ENCODE peak calls at places on chromosome X, in ten cellular contexts. One of them, this sample, is unnamed.
A peak's percentile ranks its signal among the peaks of the same experiment; 100 is the strongest.

GRCh38 chrX:65014230-65014629 is 38.0 kb upstream of the ZC4H2 start:
- DNase-seq in MG63: no peak
- DNase-seq in amniotic stem cell: no peak
- DNase-seq in stimulated activated CD8-positive, alpha-beta memory T cell treated with anti-CD3 and anti-CD28 coated beads, Interleukin-4, amount 100 ng/mL, for 24 hours: no peak
- DNase-seq in iris pigment epithelial cell: no peak
- DNase-seq in ovary: no peak
- DNase-seq in stimulated activated CD4-positive, alpha-beta T cell treated with anti-CD3 and anti-CD28 coated beads, Interleukin-2, amount 100 ng/mL, for 4 hours: no peak
- DNase-seq in AG20443: no peak
- DNase-seq in HepG2: no peak
- DNase-seq in hypothalamus: no peak
- DNase-seq in this sample: no peak

GRCh38 chrX:140733766-140734342 is 24.3 kb downstream of the LINC00632 start:
- DNase-seq in stimulated activated CD8-positive, alpha-beta memory T cell treated with anti-CD3 and anti-CD28 coated beads, Interleukin-4, amount 100 ng/mL, for 24 hours: no peak
- DNase-seq in iris pigment epithelial cell: peak; percentile 68
- DNase-seq in hypothalamus: no peak
- DNase-seq in AG20443: peak; percentile 51
- DNase-seq in stimulated activated CD4-positive, alpha-beta T cell treated with anti-CD3 and anti-CD28 coated beads, Interleukin-2, amount 100 ng/mL, for 4 hours: no peak
- DNase-seq in ovary: no peak
- DNase-seq in MG63: no peak
- DNase-seq in HepG2: peak; percentile 5
- DNase-seq in amniotic stem cell: peak; percentile 0
- DNase-seq in this sample: peak; percentile 42

GRCh38 chrX:57583477-57583876 is 8.3 kb upstream of the ZXDB start:
- DNase-seq in amniotic stem cell: no peak
- DNase-seq in stimulated activated CD4-positive, alpha-beta T cell treated with anti-CD3 and anti-CD28 coated beads, Interleukin-2, amount 100 ng/mL, for 4 hours: no peak
- DNase-seq in ovary: no peak
- DNase-seq in HepG2: no peak
- DNase-seq in AG20443: no peak
- DNase-seq in hypothalamus: no peak
- DNase-seq in stimulated activated CD8-positive, alpha-beta memory T cell treated with anti-CD3 and anti-CD28 coated beads, Interleukin-4, amount 100 ng/mL, for 24 hours: no peak
- DNase-seq in MG63: no peak
- DNase-seq in iris pigment epithelial cell: peak; percentile 13
- DNase-seq in this sample: no peak

GRCh38 chrX:31036895-31037294 is 34.9 kb downstream of the FTHL17 start:
- DNase-seq in iris pigment epithelial cell: peak; percentile 56
- DNase-seq in HepG2: peak; percentile 42
- DNase-seq in stimulated activated CD8-positive, alpha-beta memory T cell treated with anti-CD3 and anti-CD28 coated beads, Interleukin-4, amount 100 ng/mL, for 24 hours: no peak
- DNase-seq in ovary: peak; percentile 21
- DNase-seq in AG20443: peak; percentile 60
- DNase-seq in hypothalamus: no peak
- DNase-seq in MG63: peak; percentile 23
- DNase-seq in amniotic stem cell: no peak
- DNase-seq in stimulated activated CD4-positive, alpha-beta T cell treated with anti-CD3 and anti-CD28 coated beads, Interleukin-2, amount 100 ng/mL, for 4 hours: no peak
- DNase-seq in this sample: peak; percentile 20

GRCh38 chrX:51975360-51975759 is 81.9 kb downstream of the MAGED1 start:
- DNase-seq in stimulated activated CD8-positive, alpha-beta memory T cell treated with anti-CD3 and anti-CD28 coated beads, Interleukin-4, amount 100 ng/mL, for 24 hours: no peak
- DNase-seq in hypothalamus: no peak
- DNase-seq in AG20443: no peak
- DNase-seq in iris pigment epithelial cell: no peak
- DNase-seq in HepG2: peak; percentile 4
- DNase-seq in ovary: no peak
- DNase-seq in stimulated activated CD4-positive, alpha-beta T cell treated with anti-CD3 and anti-CD28 coated beads, Interleukin-2, amount 100 ng/mL, for 4 hours: no peak
- DNase-seq in MG63: no peak
- DNase-seq in amniotic stem cell: no peak
- DNase-seq in this sample: no peak

GRCh38 chrX:368811-369562 is 17.7 kb downstream of the PPP2R3B start:
- DNase-seq in amniotic stem cell: no peak
- DNase-seq in hypothalamus: no peak
- DNase-seq in stimulated activated CD8-positive, alpha-beta memory T cell treated with anti-CD3 and anti-CD28 coated beads, Interleukin-4, amount 100 ng/mL, for 24 hours: no peak
- DNase-seq in MG63: peak; percentile 18
- DNase-seq in iris pigment epithelial cell: peak; percentile 54
- DNase-seq in ovary: no peak
- DNase-seq in HepG2: no peak
- DNase-seq in stimulated activated CD4-positive, alpha-beta T cell treated with anti-CD3 and anti-CD28 coated beads, Interleukin-2, amount 100 ng/mL, for 4 hours: no peak
- DNase-seq in AG20443: peak; percentile 69
- DNase-seq in this sample: peak; percentile 9

GRCh38 chrX:97751016-97751415 is 867.3 kb downstream of the RPA4 start:
- DNase-seq in MG63: no peak
- DNase-seq in amniotic stem cell: no peak
- DNase-seq in ovary: no peak
- DNase-seq in hypothalamus: no peak
- DNase-seq in HepG2: no peak
- DNase-seq in AG20443: no peak
- DNase-seq in stimulated activated CD8-positive, alpha-beta memory T cell treated with anti-CD3 and anti-CD28 coated beads, Interleukin-4, amount 100 ng/mL, for 24 hours: no peak
- DNase-seq in stimulated activated CD4-positive, alpha-beta T cell treated with anti-CD3 and anti-CD28 coated beads, Interleukin-2, amount 100 ng/mL, for 4 hours: no peak
- DNase-seq in iris pigment epithelial cell: no peak
- DNase-seq in this sample: no peak

GRCh38 chrX:40504801-40505605 is 75.8 kb upstream of the ATP6AP2 start:
- DNase-seq in amniotic stem cell: peak; percentile 5
- DNase-seq in MG63: peak; percentile 77
- DNase-seq in hypothalamus: no peak
- DNase-seq in HepG2: no peak
- DNase-seq in stimulated activated CD8-positive, alpha-beta memory T cell treated with anti-CD3 and anti-CD28 coated beads, Interleukin-4, amount 100 ng/mL, for 24 hours: no peak
- DNase-seq in AG20443: peak; percentile 66
- DNase-seq in iris pigment epithelial cell: peak; percentile 92
- DNase-seq in ovary: no peak
- DNase-seq in stimulated activated CD4-positive, alpha-beta T cell treated with anti-CD3 and anti-CD28 coated beads, Interleukin-2, amount 100 ng/mL, for 4 hours: no peak
- DNase-seq in this sample: no peak

GRCh38 chrX:114626323-114626722 is 42.4 kb downstream of the HTR2C start:
- DNase-seq in AG20443: peak; percentile 11
- DNase-seq in HepG2: peak; percentile 0
- DNase-seq in amniotic stem cell: no peak
- DNase-seq in stimulated activated CD4-positive, alpha-beta T cell treated with anti-CD3 and anti-CD28 coated beads, Interleukin-2, amount 100 ng/mL, for 4 hours: no peak
- DNase-seq in MG63: no peak
- DNase-seq in stimulated activated CD8-positive, alpha-beta memory T cell treated with anti-CD3 and anti-CD28 coated beads, Interleukin-4, amount 100 ng/mL, for 24 hours: no peak
- DNase-seq in hypothalamus: no peak
- DNase-seq in iris pigment epithelial cell: peak; percentile 17
- DNase-seq in ovary: no peak
- DNase-seq in this sample: no peak

GRCh38 chrX:24838624-24839023 is 144.9 kb downstream of the POLA1 start:
- DNase-seq in MG63: no peak
- DNase-seq in iris pigment epithelial cell: peak; percentile 47
- DNase-seq in amniotic stem cell: peak; percentile 7
- DNase-seq in HepG2: no peak
- DNase-seq in stimulated activated CD4-positive, alpha-beta T cell treated with anti-CD3 and anti-CD28 coated beads, Interleukin-2, amount 100 ng/mL, for 4 hours: peak; percentile 0
- DNase-seq in hypothalamus: peak; percentile 2
- DNase-seq in ovary: no peak
- DNase-seq in stimulated activated CD8-positive, alpha-beta memory T cell treated with anti-CD3 and anti-CD28 coated beads, Interleukin-4, amount 100 ng/mL, for 24 hours: no peak
- DNase-seq in AG20443: no peak
- DNase-seq in this sample: peak; percentile 38

GRCh38 chrX:68536429-68536828 is 37.6 kb downstream of the YIPF6 start:
- DNase-seq in amniotic stem cell: no peak
- DNase-seq in MG63: no peak
- DNase-seq in iris pigment epithelial cell: no peak
- DNase-seq in ovary: no peak
- DNase-seq in HepG2: peak; percentile 35
- DNase-seq in AG20443: no peak
- DNase-seq in hypothalamus: no peak
- DNase-seq in stimulated activated CD8-positive, alpha-beta memory T cell treated with anti-CD3 and anti-CD28 coated beads, Interleukin-4, amount 100 ng/mL, for 24 hours: no peak
- DNase-seq in stimulated activated CD4-positive, alpha-beta T cell treated with anti-CD3 and anti-CD28 coated beads, Interleukin-2, amount 100 ng/mL, for 4 hours: no peak
- DNase-seq in this sample: no peak

GRCh38 chrX:41397768-41398167 is 49.4 kb upstream of the NYX start:
- DNase-seq in hypothalamus: no peak
- DNase-seq in MG63: no peak
- DNase-seq in AG20443: no peak
- DNase-seq in iris pigment epithelial cell: no peak
- DNase-seq in HepG2: no peak
- DNase-seq in stimulated activated CD4-positive, alpha-beta T cell treated with anti-CD3 and anti-CD28 coated beads, Interleukin-2, amount 100 ng/mL, for 4 hours: no peak
- DNase-seq in stimulated activated CD8-positive, alpha-beta memory T cell treated with anti-CD3 and anti-CD28 coated beads, Interleukin-4, amount 100 ng/mL, for 24 hours: no peak
- DNase-seq in amniotic stem cell: no peak
- DNase-seq in ovary: no peak
- DNase-seq in this sample: no peak

GRCh38 chrX:13386636-13387035 is 66.8 kb upstream of the ATXN3L start:
- DNase-seq in stimulated activated CD4-positive, alpha-beta T cell treated with anti-CD3 and anti-CD28 coated beads, Interleukin-2, amount 100 ng/mL, for 4 hours: no peak
- DNase-seq in ovary: no peak
- DNase-seq in hypothalamus: no peak
- DNase-seq in iris pigment epithelial cell: no peak
- DNase-seq in AG20443: no peak
- DNase-seq in stimulated activated CD8-positive, alpha-beta memory T cell treated with anti-CD3 and anti-CD28 coated beads, Interleukin-4, amount 100 ng/mL, for 24 hours: no peak
- DNase-seq in HepG2: peak; percentile 4
- DNase-seq in amniotic stem cell: no peak
- DNase-seq in MG63: no peak
- DNase-seq in this sample: no peak

GRCh38 chrX:41084360-41085104 is 713 bp upstream of the USP9X start:
- DNase-seq in ovary: peak; percentile 100
- DNase-seq in iris pigment epithelial cell: peak; percentile 98
- DNase-seq in amniotic stem cell: peak; percentile 99
- DNase-seq in stimulated activated CD4-positive, alpha-beta T cell treated with anti-CD3 and anti-CD28 coated beads, Interleukin-2, amount 100 ng/mL, for 4 hours: peak; percentile 89
- DNase-seq in MG63: peak; percentile 95
- DNase-seq in hypothalamus: peak; percentile 90
- DNase-seq in HepG2: peak; percentile 87
- DNase-seq in AG20443: peak; percentile 85
- DNase-seq in stimulated activated CD8-positive, alpha-beta memory T cell treated with anti-CD3 and anti-CD28 coated beads, Interleukin-4, amount 100 ng/mL, for 24 hours: peak; percentile 99
- DNase-seq in this sample: peak; percentile 100

GRCh38 chrX:119676949-119677653 is 15.9 kb downstream of the SEPTIN6 start:
- DNase-seq in stimulated activated CD4-positive, alpha-beta T cell treated with anti-CD3 and anti-CD28 coated beads, Interleukin-2, amount 100 ng/mL, for 4 hours: no peak
- DNase-seq in HepG2: no peak
- DNase-seq in iris pigment epithelial cell: no peak
- DNase-seq in MG63: no peak
- DNase-seq in amniotic stem cell: no peak
- DNase-seq in ovary: no peak
- DNase-seq in hypothalamus: no peak
- DNase-seq in AG20443: no peak
- DNase-seq in stimulated activated CD8-positive, alpha-beta memory T cell treated with anti-CD3 and anti-CD28 coated beads, Interleukin-4, amount 100 ng/mL, for 24 hours: no peak
- DNase-seq in this sample: no peak

GRCh38 chrX:1246816-1247215 is 21.8 kb upstream of the CSF2RA start:
- DNase-seq in AG20443: peak; percentile 76
- DNase-seq in stimulated activated CD4-positive, alpha-beta T cell treated with anti-CD3 and anti-CD28 coated beads, Interleukin-2, amount 100 ng/mL, for 4 hours: peak; percentile 64
- DNase-seq in iris pigment epithelial cell: peak; percentile 44
- DNase-seq in HepG2: peak; percentile 50
- DNase-seq in stimulated activated CD8-positive, alpha-beta memory T cell treated with anti-CD3 and anti-CD28 coated beads, Interleukin-4, amount 100 ng/mL, for 24 hours: peak; percentile 66
- DNase-seq in MG63: peak; percentile 70
- DNase-seq in hypothalamus: peak; percentile 14
- DNase-seq in ovary: peak; percentile 43
- DNase-seq in amniotic stem cell: no peak
- DNase-seq in this sample: peak; percentile 79

GRCh38 chrX:19904778-19905367 is 17.5 kb upstream of the SH3KBP1 start:
- DNase-seq in hypothalamus: peak; percentile 12
- DNase-seq in stimulated activated CD8-positive, alpha-beta memory T cell treated with anti-CD3 and anti-CD28 coated beads, Interleukin-4, amount 100 ng/mL, for 24 hours: no peak
- DNase-seq in ovary: no peak
- DNase-seq in stimulated activated CD4-positive, alpha-beta T cell treated with anti-CD3 and anti-CD28 coated beads, Interleukin-2, amount 100 ng/mL, for 4 hours: no peak
- DNase-seq in AG20443: peak; percentile 62
- DNase-seq in MG63: peak; percentile 5
- DNase-seq in HepG2: peak; percentile 31
- DNase-seq in iris pigment epithelial cell: peak; percentile 49
- DNase-seq in amniotic stem cell: no peak
- DNase-seq in this sample: peak; percentile 27

GRCh38 chrX:15242899-15243555 is 26.9 kb downstream of the ASB9 start:
- DNase-seq in hypothalamus: no peak
- DNase-seq in iris pigment epithelial cell: peak; percentile 63
- DNase-seq in stimulated activated CD8-positive, alpha-beta memory T cell treated with anti-CD3 and anti-CD28 coated beads, Interleukin-4, amount 100 ng/mL, for 24 hours: no peak
- DNase-seq in amniotic stem cell: peak; percentile 27
- DNase-seq in stimulated activated CD4-positive, alpha-beta T cell treated with anti-CD3 and anti-CD28 coated beads, Interleukin-2, amount 100 ng/mL, for 4 hours: peak; percentile 32
- DNase-seq in AG20443: peak; percentile 39
- DNase-seq in HepG2: peak; percentile 12
- DNase-seq in ovary: no peak
- DNase-seq in MG63: peak; percentile 2
- DNase-seq in this sample: peak; percentile 11

GRCh38 chrX:65035451-65035779 is 59.2 kb upstream of the ZC4H2 start:
- DNase-seq in hypothalamus: peak; percentile 28
- DNase-seq in AG20443: no peak
- DNase-seq in amniotic stem cell: no peak
- DNase-seq in ovary: peak; percentile 28
- DNase-seq in stimulated activated CD8-positive, alpha-beta memory T cell treated with anti-CD3 and anti-CD28 coated beads, Interleukin-4, amount 100 ng/mL, for 24 hours: no peak
- DNase-seq in iris pigment epithelial cell: peak; percentile 3
- DNase-seq in stimulated activated CD4-positive, alpha-beta T cell treated with anti-CD3 and anti-CD28 coated beads, Interleukin-2, amount 100 ng/mL, for 4 hours: no peak
- DNase-seq in MG63: no peak
- DNase-seq in HepG2: no peak
- DNase-seq in this sample: no peak

GRCh38 chrX:24676403-24677024 is 17.2 kb upstream of the POLA1 start:
- DNase-seq in hypothalamus: no peak
- DNase-seq in AG20443: peak; percentile 23
- DNase-seq in iris pigment epithelial cell: no peak
- DNase-seq in stimulated activated CD8-positive, alpha-beta memory T cell treated with anti-CD3 and anti-CD28 coated beads, Interleukin-4, amount 100 ng/mL, for 24 hours: no peak
- DNase-seq in MG63: no peak
- DNase-seq in HepG2: no peak
- DNase-seq in stimulated activated CD4-positive, alpha-beta T cell treated with anti-CD3 and anti-CD28 coated beads, Interleukin-2, amount 100 ng/mL, for 4 hours: no peak
- DNase-seq in ovary: no peak
- DNase-seq in amniotic stem cell: no peak
- DNase-seq in this sample: no peak

GRCh38 chrX:54807524-54808108 is at the start of gene MAGED2:
- DNase-seq in HepG2: no peak
- DNase-seq in stimulated activated CD4-positive, alpha-beta T cell treated with anti-CD3 and anti-CD28 coated beads, Interleukin-2, amount 100 ng/mL, for 4 hours: peak; percentile 10
- DNase-seq in amniotic stem cell: no peak
- DNase-seq in iris pigment epithelial cell: peak; percentile 33
- DNase-seq in MG63: peak; percentile 21
- DNase-seq in AG20443: peak; percentile 45
- DNase-seq in stimulated activated CD8-positive, alpha-beta memory T cell treated with anti-CD3 and anti-CD28 coated beads, Interleukin-4, amount 100 ng/mL, for 24 hours: no peak
- DNase-seq in ovary: peak; percentile 70
- DNase-seq in hypothalamus: peak; percentile 42
- DNase-seq in this sample: peak; percentile 65

GRCh38 chrX:107672955-107673378 is 44.7 kb downstream of the PRPS1 start:
- DNase-seq in MG63: peak; percentile 43
- DNase-seq in stimulated activated CD8-positive, alpha-beta memory T cell treated with anti-CD3 and anti-CD28 coated beads, Interleukin-4, amount 100 ng/mL, for 24 hours: peak; percentile 59
- DNase-seq in stimulated activated CD4-positive, alpha-beta T cell treated with anti-CD3 and anti-CD28 coated beads, Interleukin-2, amount 100 ng/mL, for 4 hours: peak; percentile 52
- DNase-seq in amniotic stem cell: peak; percentile 17
- DNase-seq in HepG2: peak; percentile 28
- DNase-seq in iris pigment epithelial cell: peak; percentile 87
- DNase-seq in hypothalamus: peak; percentile 3
- DNase-seq in AG20443: peak; percentile 56
- DNase-seq in ovary: peak; percentile 76
- DNase-seq in this sample: peak; percentile 38